ENCODE peak calls at places on chromosomes 5 and 9, in eight cellular contexts. Z is HepG2, C is AG04450, S is kidney tubule cell, H is dermis blood vessel endothelial cell, I is NCI-H2107, B is astrocyte of the hippocampus, N is left lung. J is an unnamed sample.

GRCh38 chr9:89234636-89235035 is 56.0 kb upstream of the SHC3 start:
- DNase-seq in H (no peak), I (no peak), N (peak), C (no peak), Z (no peak), B (peak), S (peak), J (no peak)

GRCh38 chr9:23322392-23322791 is 503.6 kb downstream of the ELAVL2 start:
- DNase-seq in B (no peak), C (no peak), I (no peak), Z (no peak), H (no peak), S (peak), N (no peak), J (no peak)

GRCh38 chr5:110623875-110624274 is 102.6 kb downstream of the TMEM232 start:
- DNase-seq in Z (no peak), N (no peak), B (peak), I (no peak), S (no peak), C (no peak), H (no peak), J (no peak)

GRCh38 chr5:83357621-83358231 is 113.8 kb upstream of the VCAN start:
- DNase-seq in N (no peak), B (no peak), H (no peak), I (no peak), Z (no peak), S (no peak), C (no peak), J (no peak)

GRCh38 chr5:110458313-110458712 is 268.2 kb downstream of the TMEM232 start:
- DNase-seq in B (no peak), N (no peak), C (no peak), S (no peak), I (no peak), H (no peak), Z (no peak), J (no peak)

GRCh38 chr9:132220069-132220468 is 58.2 kb downstream of the NTNG2 start:
- DNase-seq in C (no peak), S (no peak), Z (no peak), B (no peak), N (no peak), I (no peak), H (no peak), J (no peak)

GRCh38 chr9:74639112-74639511 is 142.0 kb downstream of the RORB start:
- DNase-seq in C (no peak), Z (no peak), I (no peak), H (no peak), B (no peak), S (no peak), N (no peak), J (no peak)

GRCh38 chr9:77022783-77023440 is 3.5 kb downstream of the FOXB2 start:
- DNase-seq in B (peak), Z (no peak), I (no peak), C (no peak), N (peak), H (no peak), S (no peak), J (no peak)

GRCh38 chr9:124180557-124180956 is 77.2 kb upstream of the NEK6 start:
- DNase-seq in N (no peak), H (peak), Z (no peak), I (peak), B (peak), C (peak), S (no peak), J (no peak)

GRCh38 chr5:42377496-42377895 is 45.7 kb upstream of the GHR start:
- DNase-seq in S (peak), B (no peak), N (no peak), H (peak), C (no peak), Z (no peak), I (no peak), J (no peak)